ENCODE peak calls at places on chromosomes 4 and X, in six cellular contexts. Z is AG10803, O is epithelial cell of esophagus, P is aorta, M is body of pancreas, Q is esophagus squamous epithelium. C is an unnamed sample.

GRCh38 chr4:79851625-79852304 is 221.3 kb downstream of the ANTXR2 start:
- DNase-seq in Z (no peak), O (no peak), P (no peak), M (no peak), Q (no peak), C (no peak)

GRCh38 chr4:169337510-169337909 is 66.8 kb upstream of the SH3RF1 start:
- DNase-seq in Z (peak), O (peak), P (no peak), M (no peak), Q (no peak), C (no peak)

GRCh38 chr4:127335732-127336131 is 297.0 kb upstream of the INTU start:
- DNase-seq in Z (no peak), O (no peak), P (no peak), M (no peak), Q (no peak), C (no peak)

GRCh38 chrX:11750051-11750450 is 8.0 kb upstream of the MSL3 start:
- DNase-seq in Z (no peak), O (peak), P (no peak), M (no peak), Q (no peak), C (no peak)

GRCh38 chr4:103097112-103097511 is 2.5 kb downstream of the BDH2 start:
- DNase-seq in Z (no peak), O (no peak), P (no peak), M (peak), Q (no peak), C (no peak)

GRCh38 chr4:188976644-188977115 is 837.4 kb downstream of the TRIML1 start:
- DNase-seq in Z (peak), O (peak), P (no peak), M (no peak), Q (no peak), C (no peak)

GRCh38 chr4:86841309-86841708 is 7.9 kb downstream of the SLC10A6 start:
- DNase-seq in Z (no peak), O (peak), P (no peak), M (no peak), Q (no peak), C (no peak)

GRCh38 chr4:165355900-165356300 is 22.9 kb upstream of the CPE start:
- DNase-seq in Z (peak), O (peak), P (no peak), M (peak), Q (no peak), C (no peak)

GRCh38 chrX:153564047-153564606 is 34.8 kb downstream of the CCNQ start:
- DNase-seq in Z (no peak), O (no peak), P (no peak), M (peak), Q (no peak), C (no peak)

GRCh38 chrX:9746148-9746880 is 19.3 kb downstream of the GPR143 start:
- DNase-seq in Z (peak), O (peak), P (no peak), M (no peak), Q (no peak), C (no peak)

GRCh38 chrX:41734530-41734929 is 10.5 kb downstream of the GPR82 start:
- DNase-seq in Z (peak), O (peak), P (no peak), M (no peak), Q (no peak), C (no peak)

GRCh38 chr4:77201343-77201742 is 44.3 kb downstream of the CCNG2 start:
- DNase-seq in Z (peak), O (peak), P (no peak), M (no peak), Q (no peak), C (no peak)

GRCh38 chr4:77777135-77777777 is 41.9 kb downstream of the CNOT6L start:
- DNase-seq in Z (peak), O (peak), P (no peak), M (no peak), Q (no peak), C (no peak)

GRCh38 chr4:56323386-56323785 is 63.9 kb downstream of the AASDH start:
- DNase-seq in Z (no peak), O (no peak), P (no peak), M (no peak), Q (no peak), C (no peak)

GRCh38 chrX:43969504-43970501 is 3.4 kb downstream of the NDP start:
- DNase-seq in Z (peak), O (peak), P (no peak), M (no peak), Q (no peak), C (no peak)

GRCh38 chrX:21946925-21947641 is 6.6 kb downstream of the SMS start:
- DNase-seq in Z (peak), O (peak), P (no peak), M (no peak), Q (no peak), C (no peak)

GRCh38 chrX:53441531-53442321 is 7.6 kb upstream of the HSD17B10 start:
- DNase-seq in Z (peak), O (peak), P (peak), M (peak), Q (peak), C (peak)

GRCh38 chrX:53440631-53441517 is 6.7 kb upstream of the HSD17B10 start:
- DNase-seq in Z (peak), O (peak), P (peak), M (peak), Q (peak), C (no peak)

GRCh38 chrX:53438832-53439230 is 4.7 kb upstream of the HSD17B10 start:
- DNase-seq in Z (no peak), O (no peak), P (no peak), M (no peak), Q (no peak), C (no peak)

GRCh38 chrX:53440101-53440500 is 5.9 kb upstream of the HSD17B10 start:
- DNase-seq in Z (no peak), O (no peak), P (no peak), M (no peak), Q (no peak), C (no peak)

DNA sequence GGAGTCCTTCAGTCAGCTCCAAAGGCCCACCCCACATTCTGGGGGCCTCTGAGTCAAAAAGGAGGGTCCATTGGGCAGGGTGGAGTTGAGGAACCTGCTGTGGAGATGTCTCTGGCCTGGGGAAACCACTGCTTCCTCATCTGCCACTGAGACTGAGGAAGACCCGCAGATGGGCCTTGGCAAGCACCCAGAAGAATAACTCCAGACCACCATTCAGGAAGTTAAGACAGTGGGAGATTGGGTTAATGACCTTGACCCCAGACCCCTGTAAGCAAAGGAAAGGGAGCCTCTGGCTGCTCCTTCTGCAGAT is 8.1 kb upstream of the HSD17B10 start:
- DNase-seq in Z (no peak), O (no peak), P (no peak), M (no peak), Q (no peak), C (no peak)
- H3K4me3 ChIP-seq in Z (no peak), O (no peak), P (no peak), M (no peak), Q (peak), C (peak)

GRCh38 chrX:150219374-150220185 is 143.5 kb upstream of the MAMLD1 start:
- DNase-seq in Z (peak), O (no peak), P (no peak), M (no peak), Q (no peak), C (no peak)
- H3K4me3 ChIP-seq in Z (no peak), O (no peak), P (no peak), M (no peak), Q (no peak), C (no peak)

GRCh38 chr4:141047228-141047884 is 85.9 kb downstream of the RNF150 start:
- DNase-seq in Z (peak), O (peak), P (no peak), M (no peak), Q (no peak), C (no peak)
- H3K4me3 ChIP-seq in Z (no peak), O (no peak), P (no peak), M (no peak), Q (no peak), C (no peak)

GRCh38 chr4:120064887-120065286 is 1.8 kb downstream of the MAD2L1 start:
- DNase-seq in Z (no peak), O (no peak), P (no peak), M (no peak), Q (no peak), C (no peak)
- H3K4me3 ChIP-seq in Z (no peak), O (no peak), P (no peak), M (no peak), Q (no peak), C (peak)

GRCh38 chrX:47574609-47575325 is 7.5 kb upstream of the TIMP1 start:
- DNase-seq in Z (no peak), O (no peak), P (no peak), M (no peak), Q (no peak), C (no peak)
- H3K4me3 ChIP-seq in Z (no peak), O (no peak), P (no peak), M (no peak), Q (peak), C (no peak)

GRCh38 chrX:1330605-1331004 is 6.0 kb upstream of the IL3RA start:
- DNase-seq in Z (no peak), O (no peak), P (no peak), M (no peak), Q (no peak), C (peak)
- H3K4me3 ChIP-seq in Z (no peak), O (no peak), P (no peak), M (no peak), Q (no peak), C (no peak)

GRCh38 chrX:84161641-84162040 is 26.4 kb downstream of the RPS6KA6 start:
- DNase-seq in Z (no peak), O (no peak), P (no peak), M (no peak), Q (no peak), C (no peak)
- H3K4me3 ChIP-seq in Z (no peak), O (no peak), P (no peak), M (no peak), Q (no peak), C (no peak)

GRCh38 chr4:139557506-139558110 is 1.6 kb upstream of the SETD7 start:
- DNase-seq in Z (no peak), O (no peak), P (no peak), M (peak), Q (no peak), C (no peak)
- H3K4me3 ChIP-seq in Z (peak), O (peak), P (peak), M (no peak), Q (peak), C (no peak)

DNA sequence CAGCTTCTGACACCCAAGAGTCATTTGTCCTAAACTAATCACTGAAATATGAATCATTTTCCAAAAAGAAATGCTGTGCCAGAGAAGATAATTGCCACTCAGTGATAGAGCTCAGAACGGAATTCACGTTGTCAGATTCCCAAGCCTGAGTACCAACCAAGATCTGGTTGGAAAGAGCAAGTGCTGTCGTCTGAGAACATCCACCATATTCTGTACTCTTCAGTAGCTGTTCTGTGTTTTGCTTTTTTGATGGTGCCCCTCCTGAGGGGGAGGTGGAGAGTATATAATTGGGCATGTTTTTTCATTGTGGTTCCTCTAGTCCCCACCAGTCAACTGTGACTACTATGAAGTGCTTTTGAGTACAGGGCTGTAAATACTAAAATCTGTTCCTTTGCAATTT is 13.2 kb downstream of the RUFY3 start:
- DNase-seq in Z (no peak), O (no peak), P (no peak), M (no peak), Q (no peak), C (no peak)
- H3K4me3 ChIP-seq in Z (peak), O (peak), P (peak), M (no peak), Q (peak), C (peak)